ENCODE peak calls at places on chromosomes 2 and 18, in eight cellular contexts. A is body of pancreas, S is esophagus squamous epithelium, P is A549, B is K562, G is sigmoid colon, U is adrenal gland, N is heart left ventricle. M is an unnamed sample.

GRCh38 chr2:237161239-237161638 is 75.5 kb downstream of the COPS8 start:
- DNase-seq in A (no peak), S (no peak), P (no peak), B (no peak), G (peak; percentile 91), U (no peak), N (no peak), M (no peak)

GRCh38 chr2:240959214-240959940 is 39.0 kb upstream of the SNED1 start:
- DNase-seq in A (peak; percentile 5), S (no peak), P (no peak), B (no peak), G (peak; percentile 52), U (peak; percentile 13), N (no peak), M (no peak)

GRCh38 chr2:207135340-207135739 is 30.4 kb downstream of the KLF7 start:
- DNase-seq in A (no peak), S (no peak), P (peak; percentile 55), B (no peak), G (no peak), U (no peak), N (no peak), M (no peak)

GRCh38 chr2:121485039-121485438 is 45.6 kb upstream of the RNU4ATAC start:
- DNase-seq in A (no peak), S (no peak), P (no peak), B (no peak), G (no peak), U (no peak), N (no peak), M (no peak)

GRCh38 chr2:203741566-203741965 is 35.1 kb downstream of the CD28 start:
- DNase-seq in A (no peak), S (no peak), P (no peak), B (no peak), G (no peak), U (no peak), N (no peak), M (no peak)

GRCh38 chr2:3487432-3487831 is 31.9 kb downstream of the ADI1 start:
- DNase-seq in A (no peak), S (no peak), P (no peak), B (no peak), G (peak; percentile 43), U (no peak), N (peak; percentile 63), M (no peak)

GRCh38 chr2:239461551-239462515 is 61.0 kb upstream of the HDAC4 start:
- DNase-seq in A (no peak), S (no peak), P (no peak), B (no peak), G (peak; percentile 53), U (peak; percentile 11), N (no peak), M (no peak)

GRCh38 chr2:100783986-100784385 is 36.0 kb upstream of the NPAS2 start:
- DNase-seq in A (no peak), S (no peak), P (no peak), B (no peak), G (no peak), U (no peak), N (no peak), M (no peak)

GRCh38 chr2:219034823-219035222 is 6.5 kb downstream of the CFAP65 start:
- DNase-seq in A (no peak), S (no peak), P (no peak), B (no peak), G (no peak), U (no peak), N (no peak), M (no peak)

GRCh38 chr2:181891966-181892794 is 650 bp downstream of the ITPRID2 start:
- DNase-seq in A (peak; percentile 72), S (peak; percentile 42), P (peak; percentile 81), B (peak; percentile 69), G (peak; percentile 86), U (peak; percentile 78), N (peak; percentile 90), M (peak; percentile 63)

GRCh38 chr18:70559446-70559845 is 270.6 kb downstream of the SOCS6 start:
- DNase-seq in A (no peak), S (no peak), P (no peak), B (no peak), G (no peak), U (no peak), N (no peak), M (no peak)

GRCh38 chr2:64876137-64876647 is 113.0 kb upstream of the SLC1A4 start:
- DNase-seq in A (peak; percentile 37), S (no peak), P (peak; percentile 80), B (peak; percentile 42), G (no peak), U (peak; percentile 37), N (no peak), M (no peak)

GRCh38 chr18:79953921-79954651 is 2.6 kb upstream of the SLC66A2 start:
- DNase-seq in A (no peak), S (no peak), P (no peak), B (no peak), G (peak; percentile 26), U (no peak), N (no peak), M (no peak)
- TF ChIP-seq POLR2A in A (no peak), S (no peak), P (no peak), B (no peak), G (peak; percentile 14), U (no peak), N (no peak), M (no peak)

DNA sequence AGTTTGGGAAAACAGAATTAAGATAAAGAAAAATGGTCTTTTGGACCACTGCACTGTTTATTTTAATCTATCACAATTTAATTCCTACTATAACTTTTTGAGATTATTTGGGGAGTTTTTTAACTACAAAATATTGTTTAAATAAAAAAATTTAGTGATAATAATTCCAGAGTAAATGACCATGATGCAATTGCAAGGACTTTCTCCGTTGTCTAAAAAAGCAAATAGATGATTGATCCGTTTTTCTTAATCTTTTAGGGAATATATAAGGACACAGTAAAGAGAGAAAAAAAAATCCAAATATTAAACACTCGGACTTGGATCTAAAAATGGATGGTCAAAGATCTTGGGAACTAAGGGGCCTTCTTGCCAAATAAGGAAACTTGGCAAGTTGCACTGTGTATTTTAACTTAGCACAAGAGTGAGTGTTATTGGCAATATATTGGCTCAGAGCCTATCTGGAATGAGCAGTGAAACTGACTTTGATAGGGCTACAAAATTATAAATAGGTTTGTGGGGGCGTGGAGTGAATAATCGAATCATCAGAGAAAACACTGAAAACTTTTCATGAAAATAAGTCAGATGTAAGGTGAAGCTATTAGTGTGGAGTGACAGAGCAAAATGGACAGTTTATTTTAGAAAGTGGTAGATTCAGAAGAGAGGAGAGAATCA is 2.0 kb downstream of the MAP3K20 start:
- DNase-seq in A (no peak), S (no peak), P (no peak), B (no peak), G (no peak), U (no peak), N (no peak), M (no peak)
- H3K27ac ChIP-seq in A (peak overlapping the region; percentile 91), S (peak overlapping the region; percentile 92), P (peak overlapping the region; percentile 73), B (peak overlapping the region; percentile 78), G (peak overlapping the region; percentile 97), U (no peak overlapping the region), N (peak overlapping the region; percentile 95), M (peak overlapping the region; percentile 94)

GRCh38 chr2:190964170-190964795 is 49.7 kb downstream of the STAT1 start:
- DNase-seq in A (no peak), S (no peak), P (no peak), B (no peak), G (no peak), U (no peak), N (no peak), M (no peak)

GRCh38 chr2:190963088-190963487 is 50.9 kb downstream of the STAT1 start:
- DNase-seq in A (no peak), S (no peak), P (no peak), B (no peak), G (no peak), U (no peak), N (no peak), M (no peak)

GRCh38 chr2:190968522-190968921 is 45.4 kb downstream of the STAT1 start:
- DNase-seq in A (no peak), S (no peak), P (no peak), B (no peak), G (no peak), U (no peak), N (no peak), M (no peak)

GRCh38 chr2:190961918-190962487 is 52.0 kb downstream of the STAT1 start:
- DNase-seq in A (no peak), S (no peak), P (no peak), B (no peak), G (no peak), U (no peak), N (no peak), M (no peak)

GRCh38 chr2:190965580-190966222 is 48.3 kb downstream of the STAT1 start:
- DNase-seq in A (no peak), S (no peak), P (no peak), B (no peak), G (no peak), U (no peak), N (no peak), M (no peak)
- TF ChIP-seq POLR2A in A (no peak), S (no peak), P (no peak), B (no peak), G (no peak), U (no peak), N (no peak), M (no peak)

GRCh38 chr2:238322001-238322411 is 1.7 kb downstream of the TRAF3IP1 start:
- DNase-seq in A (no peak), S (no peak), P (no peak), B (no peak), G (peak; percentile 54), U (no peak), N (no peak), M (no peak)
- H3K27ac ChIP-seq in A (no peak overlapping the region), S (no peak overlapping the region), P (no peak overlapping the region), B (no peak overlapping the region), G (no peak overlapping the region), U (no peak overlapping the region), N (no peak overlapping the region), M (no peak overlapping the region)